ENCODE peak calls at places on chromosomes 6 and 20, in ten cellular contexts. K is GM23248, Q is adrenal gland, J is IMR-90, I is heart right ventricle, T is colonic mucosa, X is adipocyte, U is Peyer's patch, F is suprapubic skin, D is esophagus squamous epithelium. N is an unnamed sample.
A peak's percentile ranks its signal among the peaks of the same experiment; 100 is the strongest.

GRCh38 chr6:35810831-35811698 is 5.9 kb downstream of the LHFPL5 start:
- DNase-seq in J (peak; percentile 69), D (no peak), U (no peak), Q (no peak), I (no peak), X (peak; percentile 19), F (no peak), T (no peak), K (peak; percentile 87), N (no peak)

GRCh38 chr6:56890683-56891429 is 64.1 kb upstream of the BEND6 start:
- DNase-seq in F (no peak), X (peak; percentile 90), U (no peak), D (no peak), J (peak; percentile 97), I (no peak), Q (no peak), T (no peak), K (peak; percentile 96), N (no peak)

GRCh38 chr6:106141441-106142237 is 55.5 kb downstream of the PRDM1 start:
- DNase-seq in F (no peak), T (no peak), K (no peak), Q (no peak), J (no peak), I (no peak), X (no peak), D (no peak), U (no peak), N (no peak)

GRCh38 chr6:137579612-137580011 is 85.4 kb upstream of the OLIG3 start:
- DNase-seq in U (no peak), X (no peak), F (no peak), T (no peak), J (no peak), Q (no peak), K (no peak), D (no peak), I (no peak), N (no peak)

GRCh38 chr6:156109713-156110112 is 654.1 kb upstream of the NOX3 start:
- DNase-seq in I (no peak), J (peak; percentile 8), U (no peak), F (no peak), X (peak; percentile 6), D (no peak), Q (no peak), K (no peak), T (no peak), N (no peak)

GRCh38 chr6:118522422-118522821 is 25.7 kb upstream of the PLN start:
- DNase-seq in T (no peak), J (no peak), Q (no peak), X (no peak), D (no peak), F (no peak), K (no peak), U (no peak), I (no peak), N (no peak)

GRCh38 chr6:41325446-41326066 is 9.9 kb upstream of the NCR2 start:
- DNase-seq in J (no peak), Q (no peak), I (no peak), X (no peak), K (no peak), T (no peak), F (no peak), D (no peak), U (no peak), N (no peak)

GRCh38 chr6:38495922-38496635 is 143.7 kb downstream of the BTBD9 start:
- DNase-seq in K (peak; percentile 30), D (no peak), J (no peak), I (no peak), F (no peak), Q (no peak), T (no peak), X (no peak), U (no peak), N (no peak)

GRCh38 chr6:11734861-11735652 is 43.5 kb downstream of the ADTRP start:
- DNase-seq in K (no peak), U (no peak), Q (no peak), D (no peak), J (no peak), F (no peak), X (no peak), T (no peak), I (no peak), N (no peak)

GRCh38 chr6:26187981-26188635 is 100.9 kb downstream of the HFE start:
- DNase-seq in Q (peak; percentile 73), U (peak; percentile 63), F (no peak), X (peak; percentile 62), I (no peak), K (peak; percentile 78), D (no peak), J (peak; percentile 43), T (peak; percentile 59), N (no peak)

GRCh38 chr20:21183722-21184121 is 57.8 kb downstream of the KIZ start:
- DNase-seq in Q (no peak), T (no peak), U (no peak), X (peak; percentile 19), J (peak; percentile 33), F (no peak), I (no peak), D (no peak), K (peak; percentile 67), N (no peak)

GRCh38 chr6:6599468-6599873 is 11.0 kb downstream of the LY86 start:
- DNase-seq in T (no peak), J (no peak), U (no peak), I (peak; percentile 45), X (no peak), F (no peak), K (no peak), D (no peak), Q (peak; percentile 64), N (peak; percentile 74)

GRCh38 chr6:901696-902455 is 208.9 kb upstream of the EXOC2 start:
- DNase-seq in I (no peak), J (no peak), F (no peak), U (no peak), K (no peak), D (no peak), T (no peak), X (no peak), Q (no peak), N (no peak)

GRCh38 chr20:1992359-1992758 is 1.5 kb downstream of the PDYN start:
- DNase-seq in J (no peak), U (no peak), X (no peak), D (no peak), F (no peak), K (no peak), Q (no peak), T (no peak), I (no peak), N (no peak)

GRCh38 chr20:10034717-10035571 is at the start of gene ANKEF1:
- DNase-seq in J (peak; percentile 2), T (peak; percentile 88), U (peak; percentile 95), K (peak; percentile 18), F (peak; percentile 78), I (peak; percentile 52), Q (peak; percentile 72), D (peak; percentile 11), X (peak; percentile 78), N (peak; percentile 76)

GRCh38 chr6:85111481-85112001 is 338.3 kb upstream of the NT5E start:
- DNase-seq in K (peak; percentile 68), U (no peak), J (no peak), Q (no peak), D (no peak), T (no peak), F (no peak), I (no peak), X (no peak), N (peak; percentile 55)

GRCh38 chr20:37185681-37186080 is 6.3 kb upstream of the MROH8 start:
- DNase-seq in J (no peak), T (no peak), D (no peak), Q (peak; percentile 31), I (no peak), U (no peak), F (no peak), X (no peak), K (no peak), N (no peak)

GRCh38 chr20:37178839-37179670 is at the start of the genes MROH8 and RPN2:
- DNase-seq in U (peak; percentile 98), T (peak; percentile 98), K (peak; percentile 98), I (peak; percentile 99), J (peak; percentile 98), F (peak; percentile 99), D (peak; percentile 70), X (peak; percentile 99), Q (peak; percentile 98), N (peak; percentile 99)

DNA sequence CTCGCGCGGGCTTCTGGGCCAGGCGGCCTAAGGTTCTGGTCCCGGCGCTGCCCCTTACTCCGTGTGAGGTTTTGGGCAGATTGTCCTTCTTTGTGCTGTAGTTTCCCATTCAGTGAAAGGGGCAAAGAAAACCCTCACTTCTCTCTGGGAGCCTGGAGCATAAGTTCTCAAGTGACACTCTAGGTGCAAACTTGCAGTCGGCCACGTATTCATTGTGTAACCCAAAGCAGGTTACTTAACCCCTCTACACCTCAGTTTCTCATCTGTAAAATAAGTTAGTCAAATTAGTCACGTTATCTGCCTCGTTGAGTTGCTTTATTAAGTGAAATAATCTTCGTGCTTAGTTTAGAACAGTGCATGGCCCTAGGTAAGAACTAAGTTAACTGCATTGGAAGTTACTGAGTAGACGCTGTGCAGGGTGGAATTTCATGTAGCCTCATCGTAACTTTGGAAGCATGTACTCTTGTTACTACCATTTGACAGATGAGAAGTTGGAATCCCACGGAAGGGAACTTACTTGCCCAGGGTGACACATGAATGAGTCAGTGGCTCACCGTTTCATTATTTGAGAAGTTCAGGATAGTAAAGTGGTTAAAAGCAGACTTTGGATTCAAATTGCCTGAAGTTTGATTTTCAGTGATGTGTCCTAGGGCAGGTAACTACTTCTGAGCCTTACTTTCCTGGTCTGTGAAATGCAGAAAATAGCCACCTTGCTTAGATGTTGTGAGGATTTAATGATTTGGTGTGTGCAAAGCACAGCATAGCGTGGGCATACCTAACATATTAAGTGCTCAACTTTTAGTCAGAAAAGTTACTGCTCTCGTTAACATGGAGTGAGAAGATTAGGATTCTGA is 550 bp upstream of the MROH8 start:
- DNase-seq in J (peak; percentile 85), X (peak; percentile 68), U (no peak), I (no peak), T (no peak), F (no peak), Q (no peak), D (no peak), K (peak; percentile 84), N (no peak)
- H3K4me1 ChIP-seq in J (peaks cover 6% of the 10 kb centered on the region), X (peaks cover 23% of the 10 kb centered on the region), U (peaks cover 13% of the 10 kb centered on the region), I (peaks cover 9% of the 10 kb centered on the region), T (peaks cover 8% of the 10 kb centered on the region), F (peaks cover 22% of the 10 kb centered on the region), Q (peaks cover 10% of the 10 kb centered on the region), D (peaks cover 61% of the 10 kb centered on the region), K (peaks cover 14% of the 10 kb centered on the region), N (peaks cover 4% of the 10 kb centered on the region)

GRCh38 chr6:42727627-42728026 is 5.2 kb upstream of the PRPH2 start:
- DNase-seq in X (no peak), K (peak; percentile 47), D (no peak), Q (no peak), I (no peak), J (no peak), U (no peak), T (peak; percentile 26), F (peak; percentile 67), N (no peak)
- H3K27me3 ChIP-seq in X (no peaks in the 10 kb centered on the region), K (no peaks in the 10 kb centered on the region), D (no peaks in the 10 kb centered on the region), Q (no peaks in the 10 kb centered on the region), I (no peaks in the 10 kb centered on the region), J (no peaks in the 10 kb centered on the region), U (no peaks in the 10 kb centered on the region), T (no peaks in the 10 kb centered on the region), F (no peaks in the 10 kb centered on the region), N (no peaks in the 10 kb centered on the region)

GRCh38 chr6:40077315-40077714 is 143.1 kb upstream of the MOCS1 start:
- DNase-seq in K (no peak), U (no peak), Q (no peak), I (no peak), F (no peak), X (no peak), D (no peak), J (no peak), T (no peak), N (no peak)
- H3K9me3 ChIP-seq in K (no peaks in the 10 kb centered on the region), U (no peaks in the 10 kb centered on the region), Q (no peaks in the 10 kb centered on the region), I (no peaks in the 10 kb centered on the region), F (no peaks in the 10 kb centered on the region), X (no peaks in the 10 kb centered on the region), D (no peaks in the 10 kb centered on the region), J (no peaks in the 10 kb centered on the region), T (no peaks in the 10 kb centered on the region), N (peaks cover 3% of the 10 kb centered on the region)

GRCh38 chr20:53883098-53883762 is 187.2 kb downstream of the BCAS1 start:
- DNase-seq in T (no peak), X (no peak), K (peak; percentile 79), Q (no peak), I (no peak), U (no peak), F (no peak), D (no peak), J (peak; percentile 86), N (no peak)
- H3K4me1 ChIP-seq in T (no peaks in the 10 kb centered on the region), X (no peaks in the 10 kb centered on the region), K (peaks cover 13% of the 10 kb centered on the region), Q (no peaks in the 10 kb centered on the region), I (no peaks in the 10 kb centered on the region), U (peaks cover 10% of the 10 kb centered on the region), F (no peaks in the 10 kb centered on the region), D (peaks cover 5% of the 10 kb centered on the region), J (peaks cover 2% of the 10 kb centered on the region), N (no peaks in the 10 kb centered on the region)

N was measured in aorta.